ENCODE peak calls at places on chromosomes 12 and 14, in nine cellular contexts. One of them, this sample, is unnamed.
A peak's percentile ranks its signal among the peaks of the same experiment; 100 is the strongest.

GRCh38 chr14:61568572-61569011 is 126.7 kb upstream of the HIF1A start:
- DNase-seq in Right ventricle myocardium superior: peak; percentile 66
- DNase-seq in Caki2: no peak
- DNase-seq in stimulated activated CD4-positive, alpha-beta T cell treated with anti-CD3 and anti-CD28 coated beads, Interleukin-4, amount 100 ng/mL, for 48 hours: peak; percentile 36
- DNase-seq in NCI-H1105: no peak
- DNase-seq in NCI-H1092 treated with DMSO at 0.1 percent for 48 hours: peak; percentile 38
- DNase-seq in left lung: peak; percentile 86
- DNase-seq in ACHN: no peak
- DNase-seq in NCI-H526 treated with DMSO at 0.1 percent for 48 hours: peak; percentile 78
- DNase-seq in this sample: peak; percentile 38

GRCh38 chr14:71204231-71204630 is 297.0 kb downstream of the PCNX1 start:
- DNase-seq in Right ventricle myocardium superior: no peak
- DNase-seq in Caki2: no peak
- DNase-seq in stimulated activated CD4-positive, alpha-beta T cell treated with anti-CD3 and anti-CD28 coated beads, Interleukin-4, amount 100 ng/mL, for 48 hours: no peak
- DNase-seq in NCI-H1105: no peak
- DNase-seq in NCI-H1092 treated with DMSO at 0.1 percent for 48 hours: no peak
- DNase-seq in left lung: no peak
- DNase-seq in ACHN: no peak
- DNase-seq in NCI-H526 treated with DMSO at 0.1 percent for 48 hours: no peak
- DNase-seq in this sample: no peak

GRCh38 chr12:7642876-7643309 is 22.8 kb downstream of the APOBEC1 start:
- DNase-seq in Right ventricle myocardium superior: no peak
- DNase-seq in Caki2: no peak
- DNase-seq in stimulated activated CD4-positive, alpha-beta T cell treated with anti-CD3 and anti-CD28 coated beads, Interleukin-4, amount 100 ng/mL, for 48 hours: peak; percentile 22
- DNase-seq in NCI-H1105: no peak
- DNase-seq in NCI-H1092 treated with DMSO at 0.1 percent for 48 hours: no peak
- DNase-seq in left lung: no peak
- DNase-seq in ACHN: peak; percentile 53
- DNase-seq in NCI-H526 treated with DMSO at 0.1 percent for 48 hours: no peak
- DNase-seq in this sample: no peak

GRCh38 chr14:48553443-48553842 is 878.0 kb upstream of the MDGA2 start:
- DNase-seq in Right ventricle myocardium superior: no peak
- DNase-seq in Caki2: no peak
- DNase-seq in stimulated activated CD4-positive, alpha-beta T cell treated with anti-CD3 and anti-CD28 coated beads, Interleukin-4, amount 100 ng/mL, for 48 hours: no peak
- DNase-seq in NCI-H1105: no peak
- DNase-seq in NCI-H1092 treated with DMSO at 0.1 percent for 48 hours: no peak
- DNase-seq in left lung: no peak
- DNase-seq in ACHN: no peak
- DNase-seq in NCI-H526 treated with DMSO at 0.1 percent for 48 hours: no peak
- DNase-seq in this sample: no peak

GRCh38 chr12:82413994-82414393 is 55.7 kb downstream of the METTL25 start:
- DNase-seq in Right ventricle myocardium superior: no peak
- DNase-seq in Caki2: no peak
- DNase-seq in stimulated activated CD4-positive, alpha-beta T cell treated with anti-CD3 and anti-CD28 coated beads, Interleukin-4, amount 100 ng/mL, for 48 hours: no peak
- DNase-seq in NCI-H1105: no peak
- DNase-seq in NCI-H1092 treated with DMSO at 0.1 percent for 48 hours: no peak
- DNase-seq in left lung: no peak
- DNase-seq in ACHN: no peak
- DNase-seq in NCI-H526 treated with DMSO at 0.1 percent for 48 hours: no peak
- DNase-seq in this sample: no peak

GRCh38 chr12:95605875-95606274 is 54.6 kb upstream of the USP44 start:
- DNase-seq in Right ventricle myocardium superior: no peak
- DNase-seq in Caki2: peak; percentile 79
- DNase-seq in stimulated activated CD4-positive, alpha-beta T cell treated with anti-CD3 and anti-CD28 coated beads, Interleukin-4, amount 100 ng/mL, for 48 hours: no peak
- DNase-seq in NCI-H1105: no peak
- DNase-seq in NCI-H1092 treated with DMSO at 0.1 percent for 48 hours: no peak
- DNase-seq in left lung: no peak
- DNase-seq in ACHN: no peak
- DNase-seq in NCI-H526 treated with DMSO at 0.1 percent for 48 hours: no peak
- DNase-seq in this sample: no peak

GRCh38 chr12:47274725-47275124 is 195.0 kb upstream of the AMIGO2 start:
- DNase-seq in Right ventricle myocardium superior: no peak
- DNase-seq in Caki2: no peak
- DNase-seq in stimulated activated CD4-positive, alpha-beta T cell treated with anti-CD3 and anti-CD28 coated beads, Interleukin-4, amount 100 ng/mL, for 48 hours: no peak
- DNase-seq in NCI-H1105: no peak
- DNase-seq in NCI-H1092 treated with DMSO at 0.1 percent for 48 hours: no peak
- DNase-seq in left lung: no peak
- DNase-seq in ACHN: no peak
- DNase-seq in NCI-H526 treated with DMSO at 0.1 percent for 48 hours: no peak
- DNase-seq in this sample: no peak

GRCh38 chr12:113664224-113664681 is 192.6 kb upstream of the LHX5 start:
- DNase-seq in Right ventricle myocardium superior: no peak
- DNase-seq in Caki2: no peak
- DNase-seq in stimulated activated CD4-positive, alpha-beta T cell treated with anti-CD3 and anti-CD28 coated beads, Interleukin-4, amount 100 ng/mL, for 48 hours: no peak
- DNase-seq in NCI-H1105: no peak
- DNase-seq in NCI-H1092 treated with DMSO at 0.1 percent for 48 hours: no peak
- DNase-seq in left lung: no peak
- DNase-seq in ACHN: no peak
- DNase-seq in NCI-H526 treated with DMSO at 0.1 percent for 48 hours: no peak
- DNase-seq in this sample: no peak

GRCh38 chr12:81520064-81520945 is 238.8 kb downstream of the PPFIA2 start:
- DNase-seq in Right ventricle myocardium superior: no peak
- DNase-seq in Caki2: peak; percentile 49
- DNase-seq in stimulated activated CD4-positive, alpha-beta T cell treated with anti-CD3 and anti-CD28 coated beads, Interleukin-4, amount 100 ng/mL, for 48 hours: no peak
- DNase-seq in NCI-H1105: no peak
- DNase-seq in NCI-H1092 treated with DMSO at 0.1 percent for 48 hours: no peak
- DNase-seq in left lung: no peak
- DNase-seq in ACHN: peak; percentile 59
- DNase-seq in NCI-H526 treated with DMSO at 0.1 percent for 48 hours: no peak
- DNase-seq in this sample: no peak

GRCh38 chr14:93343266-93343665 is 3.7 kb upstream of the COX8C start:
- DNase-seq in Right ventricle myocardium superior: no peak
- DNase-seq in Caki2: no peak
- DNase-seq in stimulated activated CD4-positive, alpha-beta T cell treated with anti-CD3 and anti-CD28 coated beads, Interleukin-4, amount 100 ng/mL, for 48 hours: no peak
- DNase-seq in NCI-H1105: no peak
- DNase-seq in NCI-H1092 treated with DMSO at 0.1 percent for 48 hours: no peak
- DNase-seq in left lung: no peak
- DNase-seq in ACHN: no peak
- DNase-seq in NCI-H526 treated with DMSO at 0.1 percent for 48 hours: no peak
- DNase-seq in this sample: no peak

GRCh38 chr14:93047661-93048060 is 68.1 kb downstream of the ITPK1 start:
- DNase-seq in Right ventricle myocardium superior: peak; percentile 41
- DNase-seq in Caki2: no peak
- DNase-seq in stimulated activated CD4-positive, alpha-beta T cell treated with anti-CD3 and anti-CD28 coated beads, Interleukin-4, amount 100 ng/mL, for 48 hours: no peak
- DNase-seq in NCI-H1105: no peak
- DNase-seq in NCI-H1092 treated with DMSO at 0.1 percent for 48 hours: no peak
- DNase-seq in left lung: peak; percentile 31
- DNase-seq in ACHN: no peak
- DNase-seq in NCI-H526 treated with DMSO at 0.1 percent for 48 hours: no peak
- DNase-seq in this sample: no peak

GRCh38 chr12:12441891-12442461 is 85.1 kb downstream of the BORCS5 start:
- DNase-seq in Right ventricle myocardium superior: no peak
- DNase-seq in Caki2: no peak
- DNase-seq in stimulated activated CD4-positive, alpha-beta T cell treated with anti-CD3 and anti-CD28 coated beads, Interleukin-4, amount 100 ng/mL, for 48 hours: peak; percentile 45
- DNase-seq in NCI-H1105: no peak
- DNase-seq in NCI-H1092 treated with DMSO at 0.1 percent for 48 hours: no peak
- DNase-seq in left lung: no peak
- DNase-seq in ACHN: no peak
- DNase-seq in NCI-H526 treated with DMSO at 0.1 percent for 48 hours: no peak
- DNase-seq in this sample: peak; percentile 85

GRCh38 chr12:100268835-100269564 is 2.0 kb downstream of the SCYL2 start:
- DNase-seq in Right ventricle myocardium superior: no peak
- DNase-seq in Caki2: peak; percentile 2
- DNase-seq in stimulated activated CD4-positive, alpha-beta T cell treated with anti-CD3 and anti-CD28 coated beads, Interleukin-4, amount 100 ng/mL, for 48 hours: no peak
- DNase-seq in NCI-H1105: no peak
- DNase-seq in NCI-H1092 treated with DMSO at 0.1 percent for 48 hours: no peak
- DNase-seq in left lung: no peak
- DNase-seq in ACHN: peak; percentile 22
- DNase-seq in NCI-H526 treated with DMSO at 0.1 percent for 48 hours: no peak
- DNase-seq in this sample: no peak

GRCh38 chr12:93571854-93572711 is at the start of gene SOCS2:
- DNase-seq in Right ventricle myocardium superior: peak; percentile 57
- DNase-seq in Caki2: peak; percentile 31
- DNase-seq in stimulated activated CD4-positive, alpha-beta T cell treated with anti-CD3 and anti-CD28 coated beads, Interleukin-4, amount 100 ng/mL, for 48 hours: no peak
- DNase-seq in NCI-H1105: no peak
- DNase-seq in NCI-H1092 treated with DMSO at 0.1 percent for 48 hours: no peak
- DNase-seq in left lung: peak; percentile 82
- DNase-seq in ACHN: peak; percentile 67
- DNase-seq in NCI-H526 treated with DMSO at 0.1 percent for 48 hours: no peak
- DNase-seq in this sample: no peak

GRCh38 chr12:30795410-30795659 is 40.6 kb upstream of the CAPRIN2 start:
- DNase-seq in Right ventricle myocardium superior: no peak
- DNase-seq in Caki2: no peak
- DNase-seq in stimulated activated CD4-positive, alpha-beta T cell treated with anti-CD3 and anti-CD28 coated beads, Interleukin-4, amount 100 ng/mL, for 48 hours: peak; percentile 5
- DNase-seq in NCI-H1105: no peak
- DNase-seq in NCI-H1092 treated with DMSO at 0.1 percent for 48 hours: no peak
- DNase-seq in left lung: no peak
- DNase-seq in ACHN: no peak
- DNase-seq in NCI-H526 treated with DMSO at 0.1 percent for 48 hours: no peak
- DNase-seq in this sample: no peak

GRCh38 chr12:51321882-51322281 is 2.1 kb downstream of the BIN2 start:
- DNase-seq in Right ventricle myocardium superior: no peak
- DNase-seq in Caki2: no peak
- DNase-seq in stimulated activated CD4-positive, alpha-beta T cell treated with anti-CD3 and anti-CD28 coated beads, Interleukin-4, amount 100 ng/mL, for 48 hours: no peak
- DNase-seq in NCI-H1105: no peak
- DNase-seq in NCI-H1092 treated with DMSO at 0.1 percent for 48 hours: no peak
- DNase-seq in left lung: no peak
- DNase-seq in ACHN: no peak
- DNase-seq in NCI-H526 treated with DMSO at 0.1 percent for 48 hours: no peak
- DNase-seq in this sample: no peak

GRCh38 chr14:23409966-23410635 is 2.0 kb upstream of the MYH6 start:
- DNase-seq in Right ventricle myocardium superior: peak; percentile 82
- DNase-seq in Caki2: no peak
- DNase-seq in stimulated activated CD4-positive, alpha-beta T cell treated with anti-CD3 and anti-CD28 coated beads, Interleukin-4, amount 100 ng/mL, for 48 hours: no peak
- DNase-seq in NCI-H1105: no peak
- DNase-seq in NCI-H1092 treated with DMSO at 0.1 percent for 48 hours: no peak
- DNase-seq in left lung: peak; percentile 51
- DNase-seq in ACHN: no peak
- DNase-seq in NCI-H526 treated with DMSO at 0.1 percent for 48 hours: no peak
- DNase-seq in this sample: no peak

GRCh38 chr12:127270193-127270592 is 996.8 kb upstream of the TMEM132C start:
- DNase-seq in Right ventricle myocardium superior: no peak
- DNase-seq in Caki2: no peak
- DNase-seq in stimulated activated CD4-positive, alpha-beta T cell treated with anti-CD3 and anti-CD28 coated beads, Interleukin-4, amount 100 ng/mL, for 48 hours: no peak
- DNase-seq in NCI-H1105: no peak
- DNase-seq in NCI-H1092 treated with DMSO at 0.1 percent for 48 hours: no peak
- DNase-seq in left lung: no peak
- DNase-seq in ACHN: peak; percentile 27
- DNase-seq in NCI-H526 treated with DMSO at 0.1 percent for 48 hours: no peak
- DNase-seq in this sample: no peak

GRCh38 chr12:52053570-52054209 is 2.4 kb downstream of the NR4A1 start:
- DNase-seq in Right ventricle myocardium superior: no peak
- DNase-seq in Caki2: no peak
- DNase-seq in stimulated activated CD4-positive, alpha-beta T cell treated with anti-CD3 and anti-CD28 coated beads, Interleukin-4, amount 100 ng/mL, for 48 hours: no peak
- DNase-seq in NCI-H1105: no peak
- DNase-seq in NCI-H1092 treated with DMSO at 0.1 percent for 48 hours: no peak
- DNase-seq in left lung: no peak
- DNase-seq in ACHN: no peak
- DNase-seq in NCI-H526 treated with DMSO at 0.1 percent for 48 hours: no peak
- DNase-seq in this sample: no peak

GRCh38 chr12:7433276-7433822 is 10.6 kb downstream of the CD163L1 start:
- DNase-seq in Right ventricle myocardium superior: no peak
- DNase-seq in Caki2: peak; percentile 39
- DNase-seq in stimulated activated CD4-positive, alpha-beta T cell treated with anti-CD3 and anti-CD28 coated beads, Interleukin-4, amount 100 ng/mL, for 48 hours: no peak
- DNase-seq in NCI-H1105: no peak
- DNase-seq in NCI-H1092 treated with DMSO at 0.1 percent for 48 hours: no peak
- DNase-seq in left lung: no peak
- DNase-seq in ACHN: peak; percentile 34
- DNase-seq in NCI-H526 treated with DMSO at 0.1 percent for 48 hours: no peak
- DNase-seq in this sample: no peak

GRCh38 chr12:109696485-109697269 is 16.9 kb upstream of the FAM222A start:
- DNase-seq in Right ventricle myocardium superior: no peak
- DNase-seq in Caki2: no peak
- DNase-seq in stimulated activated CD4-positive, alpha-beta T cell treated with anti-CD3 and anti-CD28 coated beads, Interleukin-4, amount 100 ng/mL, for 48 hours: no peak
- DNase-seq in NCI-H1105: no peak
- DNase-seq in NCI-H1092 treated with DMSO at 0.1 percent for 48 hours: no peak
- DNase-seq in left lung: no peak
- DNase-seq in ACHN: peak; percentile 26
- DNase-seq in NCI-H526 treated with DMSO at 0.1 percent for 48 hours: no peak
- DNase-seq in this sample: no peak

GRCh38 chr14:21199611-21200570 is 44.0 kb upstream of the OR5AU1 start:
- DNase-seq in Right ventricle myocardium superior: no peak
- DNase-seq in Caki2: no peak
- DNase-seq in stimulated activated CD4-positive, alpha-beta T cell treated with anti-CD3 and anti-CD28 coated beads, Interleukin-4, amount 100 ng/mL, for 48 hours: no peak
- DNase-seq in NCI-H1105: no peak
- DNase-seq in NCI-H1092 treated with DMSO at 0.1 percent for 48 hours: no peak
- DNase-seq in left lung: no peak
- DNase-seq in ACHN: no peak
- DNase-seq in NCI-H526 treated with DMSO at 0.1 percent for 48 hours: no peak
- DNase-seq in this sample: no peak

GRCh38 chr14:92709340-92710000 is 39.0 kb downstream of the LGMN start:
- DNase-seq in Right ventricle myocardium superior: no peak
- DNase-seq in Caki2: no peak
- DNase-seq in stimulated activated CD4-positive, alpha-beta T cell treated with anti-CD3 and anti-CD28 coated beads, Interleukin-4, amount 100 ng/mL, for 48 hours: no peak
- DNase-seq in NCI-H1105: no peak
- DNase-seq in NCI-H1092 treated with DMSO at 0.1 percent for 48 hours: no peak
- DNase-seq in left lung: peak; percentile 49
- DNase-seq in ACHN: no peak
- DNase-seq in NCI-H526 treated with DMSO at 0.1 percent for 48 hours: no peak
- DNase-seq in this sample: no peak

GRCh38 chr12:50505386-50505827 is 622 bp downstream of the DIP2B start:
- DNase-seq in Right ventricle myocardium superior: peak; percentile 47
- DNase-seq in Caki2: no peak
- DNase-seq in stimulated activated CD4-positive, alpha-beta T cell treated with anti-CD3 and anti-CD28 coated beads, Interleukin-4, amount 100 ng/mL, for 48 hours: peak; percentile 13
- DNase-seq in NCI-H1105: no peak
- DNase-seq in NCI-H1092 treated with DMSO at 0.1 percent for 48 hours: peak; percentile 12
- DNase-seq in left lung: peak; percentile 81
- DNase-seq in ACHN: peak; percentile 27
- DNase-seq in NCI-H526 treated with DMSO at 0.1 percent for 48 hours: no peak
- DNase-seq in this sample: no peak

GRCh38 chr12:116420476-116420875 is 138.7 kb upstream of the MAP1LC3B2 start:
- DNase-seq in Right ventricle myocardium superior: no peak
- DNase-seq in Caki2: no peak
- DNase-seq in stimulated activated CD4-positive, alpha-beta T cell treated with anti-CD3 and anti-CD28 coated beads, Interleukin-4, amount 100 ng/mL, for 48 hours: no peak
- DNase-seq in NCI-H1105: no peak
- DNase-seq in NCI-H1092 treated with DMSO at 0.1 percent for 48 hours: no peak
- DNase-seq in left lung: no peak
- DNase-seq in ACHN: no peak
- DNase-seq in NCI-H526 treated with DMSO at 0.1 percent for 48 hours: no peak
- DNase-seq in this sample: no peak

GRCh38 chr12:79776111-79776510 is 85.3 kb upstream of the PAWR start:
- DNase-seq in Right ventricle myocardium superior: no peak
- DNase-seq in Caki2: peak; percentile 50
- DNase-seq in stimulated activated CD4-positive, alpha-beta T cell treated with anti-CD3 and anti-CD28 coated beads, Interleukin-4, amount 100 ng/mL, for 48 hours: no peak
- DNase-seq in NCI-H1105: no peak
- DNase-seq in NCI-H1092 treated with DMSO at 0.1 percent for 48 hours: no peak
- DNase-seq in left lung: no peak
- DNase-seq in ACHN: peak; percentile 31
- DNase-seq in NCI-H526 treated with DMSO at 0.1 percent for 48 hours: no peak
- DNase-seq in this sample: no peak

GRCh38 chr12:81128930-81129554 is 51.2 kb downstream of the ACSS3 start:
- DNase-seq in Right ventricle myocardium superior: no peak
- DNase-seq in Caki2: peak; percentile 69
- DNase-seq in stimulated activated CD4-positive, alpha-beta T cell treated with anti-CD3 and anti-CD28 coated beads, Interleukin-4, amount 100 ng/mL, for 48 hours: no peak
- DNase-seq in NCI-H1105: peak; percentile 54
- DNase-seq in NCI-H1092 treated with DMSO at 0.1 percent for 48 hours: peak; percentile 60
- DNase-seq in left lung: no peak
- DNase-seq in ACHN: peak; percentile 70
- DNase-seq in NCI-H526 treated with DMSO at 0.1 percent for 48 hours: peak; percentile 35
- DNase-seq in this sample: no peak

This sample was measured in stimulated activated naive CD4-positive, alpha-beta T cell.